ENCODE peak calls at places on chromosomes 6 and 20, in eight cellular contexts. C, I, F, L, J, B, D and Q are unnamed samples.
A peak's percentile ranks its signal among the peaks of the same experiment; 100 is the strongest.

GRCh38 chr20:5807431-5807830 is 57.2 kb downstream of the SHLD1 start:
- DNase-seq in C (no peak), I (no peak), F (no peak), L (no peak), J (no peak), B (no peak), D (no peak), Q (no peak)

GRCh38 chr20:20399705-20400104 is 31.8 kb downstream of the INSM1 start:
- DNase-seq in C (no peak), I (no peak), F (no peak), L (no peak), J (no peak), B (no peak), D (no peak), Q (no peak)

GRCh38 chr6:54194067-54194466 is 82.8 kb downstream of the MLIP start:
- DNase-seq in C (peak; percentile 58), I (no peak), F (no peak), L (no peak), J (no peak), B (no peak), D (no peak), Q (peak; percentile 36)

GRCh38 chr6:44253307-44254101 is 3.8 kb downstream of the SLC35B2 start:
- DNase-seq in C (no peak), I (no peak), F (no peak), L (no peak), J (no peak), B (peak; percentile 80), D (peak; percentile 75), Q (peak; percentile 79)

GRCh38 chr6:3370361-3371221 is 86.3 kb downstream of the SLC22A23 start:
- DNase-seq in C (no peak), I (no peak), F (no peak), L (no peak), J (no peak), B (no peak), D (no peak), Q (no peak)

GRCh38 chr20:17761612-17762011 is 61.8 kb downstream of the BANF2 start:
- DNase-seq in C (no peak), I (no peak), F (no peak), L (no peak), J (no peak), B (no peak), D (no peak), Q (peak; percentile 9)

GRCh38 chr6:36024154-36024760 is at the start of gene SLC26A8:
- DNase-seq in C (no peak), I (no peak), F (no peak), L (no peak), J (no peak), B (no peak), D (peak; percentile 79), Q (peak; percentile 23)

GRCh38 chr6:65064844-65065243 is 642.2 kb downstream of the EYS start:
- DNase-seq in C (no peak), I (no peak), F (no peak), L (no peak), J (no peak), B (no peak), D (no peak), Q (no peak)

GRCh38 chr6:149864578-149865535 is 698 bp upstream of the LRP11 start:
- DNase-seq in C (peak; percentile 77), I (no peak), F (no peak), L (peak; percentile 52), J (no peak), B (no peak), D (no peak), Q (peak; percentile 74)

GRCh38 chr20:23820493-23820892 is 6.0 kb downstream of the CST2 start:
- DNase-seq in C (peak; percentile 4), I (no peak), F (no peak), L (no peak), J (no peak), B (no peak), D (no peak), Q (no peak)

GRCh38 chr20:6395695-6396094 is 272.9 kb upstream of the FERMT1 start:
- DNase-seq in C (peak; percentile 3), I (no peak), F (no peak), L (no peak), J (no peak), B (no peak), D (no peak), Q (peak; percentile 42)

GRCh38 chr6:36364669-36365479 is 22.6 kb downstream of the ETV7 start:
- DNase-seq in C (peak; percentile 53), I (no peak), F (no peak), L (no peak), J (no peak), B (peak; percentile 79), D (no peak), Q (no peak)

GRCh38 chr6:49950415-49950751 is 13.6 kb downstream of the DEFB114 start:
- DNase-seq in C (no peak), I (no peak), F (no peak), L (no peak), J (no peak), B (no peak), D (no peak), Q (no peak)

GRCh38 chr20:1215386-1216170 is 10.3 kb upstream of the RAD21L1 start:
- DNase-seq in C (no peak), I (no peak), F (no peak), L (no peak), J (no peak), B (no peak), D (no peak), Q (no peak)

GRCh38 chr6:112037783-112038216 is 16.1 kb upstream of the CCN6 start:
- DNase-seq in C (peak; percentile 90), I (peak; percentile 93), F (no peak), L (peak; percentile 5), J (peak; percentile 80), B (peak; percentile 66), D (no peak), Q (no peak)

GRCh38 chr20:3679749-3680700 is 1.8 kb downstream of the ADAM33 start:
- DNase-seq in C (peak; percentile 48), I (peak; percentile 87), F (peak; percentile 71), L (no peak), J (no peak), B (peak; percentile 58), D (no peak), Q (no peak)

GRCh38 chr20:36205026-36205425 is 31.3 kb upstream of the AAR2 start:
- DNase-seq in C (no peak), I (no peak), F (no peak), L (no peak), J (no peak), B (no peak), D (no peak), Q (no peak)

GRCh38 chr6:100175814-100176275 is 181.8 kb upstream of the MCHR2 start:
- DNase-seq in C (peak; percentile 95), I (no peak), F (no peak), L (no peak), J (no peak), B (no peak), D (no peak), Q (no peak)

GRCh38 chr6:111482959-111483735 is at the start of gene REV3L:
- DNase-seq in C (peak; percentile 84), I (peak; percentile 96), F (peak; percentile 92), L (peak; percentile 49), J (peak; percentile 75), B (peak; percentile 95), D (peak; percentile 96), Q (peak; percentile 96)

GRCh38 chr6:160071805-160072687 is 49.6 kb upstream of the SLC22A1 start:
- DNase-seq in C (no peak), I (no peak), F (no peak), L (no peak), J (no peak), B (no peak), D (no peak), Q (peak; percentile 21)

GRCh38 chr20:49851234-49851755 is 38.7 kb downstream of the SLC9A8 start:
- DNase-seq in C (no peak), I (no peak), F (no peak), L (no peak), J (no peak), B (no peak), D (no peak), Q (no peak)

GRCh38 chr20:45111285-45111684 is 3.7 kb downstream of the WFDC5 start:
- DNase-seq in C (no peak), I (no peak), F (no peak), L (no peak), J (no peak), B (no peak), D (no peak), Q (no peak)
- TF ChIP-seq POLR2A in C (no peak), I (no peak), F (no peak), L (no peak), J (no peak), B (no peak), D (no peak), Q (no peak)

GRCh38 chr20:45796336-45797070 is 4.7 kb downstream of the DNTTIP1 start:
- DNase-seq in C (no peak), I (no peak), F (no peak), L (no peak), J (no peak), B (no peak), D (no peak), Q (no peak)
- TF ChIP-seq POLR2A in C (no peak), I (no peak), F (no peak), L (no peak), J (no peak), B (no peak), D (no peak), Q (no peak)

GRCh38 chr6:30741789-30742315 is 635 bp downstream of the FLOT1 start:
- DNase-seq in C (no peak), I (no peak), F (no peak), L (no peak), J (no peak), B (no peak), D (peak; percentile 80), Q (no peak)

GRCh38 chr6:30743099-30744053 is 889 bp upstream of the FLOT1 start:
- DNase-seq in C (peak; percentile 33), I (no peak), F (peak; percentile 75), L (no peak), J (no peak), B (peak; percentile 68), D (peak; percentile 86), Q (peak; percentile 35)

GRCh38 chr6:30740993-30741784 is 1.3 kb downstream of the FLOT1 start:
- DNase-seq in C (peak; percentile 45), I (no peak), F (no peak), L (no peak), J (no peak), B (no peak), D (no peak), Q (no peak)

GRCh38 chr6:30742316-30743098 is at the start of gene FLOT1:
- DNase-seq in C (peak; percentile 93), I (peak; percentile 99), F (peak; percentile 99), L (peak; percentile 64), J (peak; percentile 94), B (peak; percentile 98), D (peak; percentile 99), Q (peak; percentile 100)

DNA sequence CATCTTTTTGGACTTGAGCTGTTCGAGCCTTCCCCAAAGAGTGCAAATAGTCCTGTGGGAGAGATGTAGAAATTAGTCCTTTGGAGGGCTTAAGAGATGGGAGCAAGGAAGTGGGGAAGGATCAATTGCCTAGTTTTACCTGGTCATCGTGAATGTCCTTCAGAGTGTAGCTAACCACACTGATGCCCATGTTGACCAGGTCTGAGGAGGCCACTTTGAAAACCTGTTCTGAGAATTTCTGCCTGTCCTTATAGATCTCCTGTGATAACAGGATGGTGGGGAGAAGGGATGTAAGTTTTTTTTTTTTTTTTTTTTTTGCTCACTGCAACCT is 2.0 kb downstream of the FLOT1 start:
- DNase-seq in C (peak; percentile 31), I (no peak), F (no peak), L (no peak), J (no peak), B (no peak), D (no peak), Q (no peak)
- TF ChIP-seq POLR2A in C (peak; percentile 66), I (no peak), F (no peak), L (no peak), J (no peak), B (no peak), D (no peak), Q (no peak)

GRCh38 chr6:143677891-143678737 is at the start of gene PHACTR2:
- DNase-seq in C (peak; percentile 71), I (peak; percentile 79), F (peak; percentile 90), L (peak; percentile 40), J (peak; percentile 59), B (peak; percentile 68), D (peak; percentile 88), Q (peak; percentile 54)
- TF ChIP-seq POLR2A in C (no peak), I (no peak), F (no peak), L (no peak), J (peak; percentile 76), B (no peak), D (peak; percentile 38), Q (peak; percentile 41)